ENCODE peak calls at places on chromosome 17, in ten cellular contexts. R is cardiac muscle cell, D is ovary, L is fibroblast of mammary gland, Q is neural progenitor cell, X is aorta, I is prostate gland, N is fibroblast of the aortic adventitia, G is heart left ventricle, Z is gastrocnemius medialis. K is an unnamed sample.

GRCh38 chr17:44797809-44798208 is 32.3 kb downstream of the GJC1 start:
- DNase-seq in R (no peak), D (no peak), L (peak), Q (no peak), X (no peak), I (no peak), N (no peak), G (no peak), Z (no peak), K (no peak)

GRCh38 chr17:29645516-29646051 is 22.9 kb upstream of the CORO6 start:
- DNase-seq in R (peak), D (peak), L (peak), Q (no peak), X (peak), I (peak), N (peak), G (peak), Z (peak), K (peak)

GRCh38 chr17:40148527-40148926 is 8.2 kb downstream of the CASC3 start:
- DNase-seq in R (no peak), D (no peak), L (no peak), Q (no peak), X (no peak), I (no peak), N (no peak), G (no peak), Z (no peak), K (no peak)

GRCh38 chr17:56739376-56739775 is 94.3 kb downstream of the C17orf67 start:
- DNase-seq in R (peak), D (no peak), L (no peak), Q (no peak), X (no peak), I (no peak), N (no peak), G (no peak), Z (no peak), K (no peak)

GRCh38 chr17:15963670-15964110 is 18.8 kb downstream of the ADORA2B start:
- DNase-seq in R (peak), D (no peak), L (peak), Q (no peak), X (no peak), I (no peak), N (peak), G (no peak), Z (no peak), K (no peak)

GRCh38 chr17:35773674-35774425 is 13.2 kb downstream of the C17orf50 start:
- DNase-seq in R (no peak), D (no peak), L (no peak), Q (no peak), X (no peak), I (no peak), N (no peak), G (no peak), Z (no peak), K (no peak)

GRCh38 chr17:1201132-1201702 is 21.4 kb upstream of the ABR start:
- DNase-seq in R (no peak), D (no peak), L (no peak), Q (no peak), X (no peak), I (no peak), N (no peak), G (no peak), Z (no peak), K (peak)

GRCh38 chr17:72407336-72408121 is 286.7 kb downstream of the SOX9 start:
- DNase-seq in R (peak), D (peak), L (peak), Q (no peak), X (peak), I (peak), N (peak), G (peak), Z (no peak), K (peak)

GRCh38 chr17:2050871-2051387 is 4.0 kb upstream of the HIC1 start:
- DNase-seq in R (peak), D (peak), L (peak), Q (peak), X (no peak), I (no peak), N (no peak), G (peak), Z (no peak), K (no peak)

GRCh38 chr17:17041018-17041521 is 1.2 kb upstream of the MPRIP start:
- DNase-seq in R (no peak), D (no peak), L (peak), Q (no peak), X (peak), I (no peak), N (peak), G (no peak), Z (peak), K (peak)

GRCh38 chr17:83126275-83126930 is 47.0 kb downstream of the METRNL start:
- DNase-seq in R (no peak), D (no peak), L (no peak), Q (no peak), X (peak), I (no peak), N (no peak), G (no peak), Z (no peak), K (no peak)

GRCh38 chr17:38918129-38918913 is 7.1 kb upstream of the LASP1NB start:
- DNase-seq in R (no peak), D (no peak), L (no peak), Q (peak), X (peak), I (no peak), N (no peak), G (no peak), Z (peak), K (no peak)

GRCh38 chr17:9239260-9239820 is 218.0 kb downstream of the NTN1 start:
- DNase-seq in R (no peak), D (no peak), L (no peak), Q (no peak), X (peak), I (no peak), N (no peak), G (peak), Z (peak), K (no peak)

GRCh38 chr17:75896360-75897075 is at the start of gene TRIM65:
- DNase-seq in R (peak), D (peak), L (peak), Q (peak), X (peak), I (peak), N (peak), G (peak), Z (peak), K (peak)

GRCh38 chr17:33338242-33338641 is 45.1 kb upstream of the ASIC2 start:
- DNase-seq in R (no peak), D (no peak), L (no peak), Q (no peak), X (no peak), I (no peak), N (no peak), G (no peak), Z (no peak), K (no peak)

GRCh38 chr17:33342025-33342424 is 48.9 kb upstream of the ASIC2 start:
- DNase-seq in R (no peak), D (no peak), L (no peak), Q (no peak), X (no peak), I (no peak), N (no peak), G (no peak), Z (no peak), K (no peak)
- H3K4me3 ChIP-seq in R (no peak), D (no peak), L (no peak), Q (no peak), X (no peak), I (no peak), N (no peak), G (no peak), Z (no peak), K (no peak)

GRCh38 chr17:50108556-50108955 is 13.4 kb downstream of the PDK2 start:
- DNase-seq in R (no peak), D (no peak), L (no peak), Q (no peak), X (no peak), I (no peak), N (no peak), G (no peak), Z (no peak), K (no peak)

GRCh38 chr17:50110591-50111349 is 15.6 kb downstream of the PDK2 start:
- DNase-seq in R (no peak), D (no peak), L (no peak), Q (no peak), X (peak), I (no peak), N (no peak), G (peak), Z (peak), K (peak)

GRCh38 chr17:50109785-50110184 is 14.6 kb downstream of the PDK2 start:
- DNase-seq in R (no peak), D (no peak), L (no peak), Q (no peak), X (no peak), I (no peak), N (no peak), G (no peak), Z (no peak), K (no peak)

GRCh38 chr17:50107790-50108414 is 12.8 kb downstream of the PDK2 start:
- DNase-seq in R (no peak), D (no peak), L (peak), Q (no peak), X (no peak), I (no peak), N (peak), G (no peak), Z (no peak), K (no peak)

GRCh38 chr17:50109207-50109606 is 14.1 kb downstream of the PDK2 start:
- DNase-seq in R (no peak), D (no peak), L (no peak), Q (no peak), X (no peak), I (no peak), N (no peak), G (no peak), Z (no peak), K (peak)
- H3K4me3 ChIP-seq in R (no peak), D (no peak), L (no peak), Q (no peak), X (no peak), I (no peak), N (no peak), G (no peak), Z (no peak), K (no peak)

GRCh38 chr17:51366866-51367265 is 106.5 kb downstream of the UTP18 start:
- DNase-seq in R (no peak), D (no peak), L (no peak), Q (no peak), X (no peak), I (no peak), N (no peak), G (no peak), Z (no peak), K (no peak)

GRCh38 chr17:51371732-51372151 is 111.4 kb downstream of the UTP18 start:
- DNase-seq in R (peak), D (no peak), L (peak), Q (peak), X (no peak), I (peak), N (peak), G (no peak), Z (no peak), K (peak)

GRCh38 chr17:51374220-51374619 is 113.9 kb downstream of the UTP18 start:
- DNase-seq in R (no peak), D (no peak), L (no peak), Q (no peak), X (no peak), I (no peak), N (no peak), G (no peak), Z (no peak), K (no peak)

GRCh38 chr17:51373489-51374194 is 113.3 kb downstream of the UTP18 start:
- DNase-seq in R (no peak), D (no peak), L (no peak), Q (no peak), X (no peak), I (no peak), N (no peak), G (no peak), Z (no peak), K (no peak)

GRCh38 chr17:51372345-51373004 is 112.1 kb downstream of the UTP18 start:
- DNase-seq in R (peak), D (no peak), L (peak), Q (peak), X (no peak), I (no peak), N (peak), G (peak), Z (peak), K (no peak)
- H3K4me3 ChIP-seq in R (no peak), D (no peak), L (no peak), Q (no peak), X (no peak), I (no peak), N (peak), G (no peak), Z (no peak), K (no peak)

GRCh38 chr17:46848534-46848933 is 2.8 kb upstream of the WNT9B start:
- DNase-seq in R (no peak), D (no peak), L (no peak), Q (no peak), X (no peak), I (no peak), N (no peak), G (no peak), Z (no peak), K (no peak)

GRCh38 chr17:46851029-46851741 is at the start of gene WNT9B:
- DNase-seq in R (no peak), D (no peak), L (no peak), Q (peak), X (peak), I (peak), N (no peak), G (no peak), Z (no peak), K (peak)

GRCh38 chr17:46853896-46854444 is 2.6 kb downstream of the WNT9B start:
- DNase-seq in R (peak), D (no peak), L (peak), Q (no peak), X (no peak), I (no peak), N (no peak), G (no peak), Z (no peak), K (no peak)

GRCh38 chr17:46847204-46848191 is 3.9 kb upstream of the WNT9B start:
- DNase-seq in R (no peak), D (no peak), L (no peak), Q (no peak), X (peak), I (no peak), N (no peak), G (no peak), Z (no peak), K (no peak)

GRCh38 chr17:46850688-46851028 is 725 bp upstream of the WNT9B start:
- DNase-seq in R (no peak), D (no peak), L (no peak), Q (no peak), X (no peak), I (no peak), N (no peak), G (no peak), Z (no peak), K (no peak)
- H3K4me3 ChIP-seq in R (peak), D (no peak), L (no peak), Q (peak), X (no peak), I (no peak), N (no peak), G (no peak), Z (no peak), K (no peak)

DNA sequence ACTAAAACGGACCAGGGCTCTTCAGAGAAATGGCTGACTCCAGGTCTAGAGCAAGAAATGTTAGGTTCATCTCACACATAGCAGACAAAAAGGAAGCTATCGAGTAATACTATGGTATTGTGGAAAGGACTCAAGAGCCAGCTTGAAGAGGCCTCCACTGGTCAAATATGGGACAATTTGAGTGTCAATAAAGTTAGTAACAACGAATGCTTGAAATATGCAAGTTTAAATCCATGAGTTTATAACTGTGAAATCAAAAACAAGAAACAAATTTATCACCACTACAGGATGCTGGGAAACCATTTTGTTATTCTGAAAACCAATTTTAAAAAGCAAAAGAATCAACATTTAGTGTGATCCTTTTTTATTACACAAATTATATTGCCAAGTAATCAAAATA is 50.4 kb upstream of the ANKFY1 start:
- DNase-seq in R (no peak), D (no peak), L (no peak), Q (no peak), X (no peak), I (no peak), N (no peak), G (no peak), Z (no peak), K (no peak)
- H3K4me3 ChIP-seq in R (no peak), D (no peak), L (no peak), Q (no peak), X (no peak), I (no peak), N (no peak), G (no peak), Z (no peak), K (no peak)

GRCh38 chr17:49992933-49993422 is 2.0 kb downstream of the DLX3 start:
- DNase-seq in R (no peak), D (no peak), L (no peak), Q (peak), X (peak), I (no peak), N (no peak), G (no peak), Z (no peak), K (no peak)
- H3K4me3 ChIP-seq in R (peak), D (peak), L (no peak), Q (peak), X (peak), I (peak), N (no peak), G (peak), Z (peak), K (no peak)

GRCh38 chr17:8192070-8192815 is 2.3 kb upstream of the BORCS6 start:
- DNase-seq in R (peak), D (peak), L (peak), Q (peak), X (peak), I (peak), N (peak), G (peak), Z (peak), K (peak)
- H3K4me3 ChIP-seq in R (peak), D (peak), L (peak), Q (peak), X (no peak), I (no peak), N (peak), G (peak), Z (peak), K (no peak)

K was measured in body of pancreas.